ENCODE peak calls at places on chromosomes 5 and 9, in six cellular contexts. One of them, this sample, is unnamed.

GRCh38 chr9:37273595-37273994 is 148.9 kb upstream of the GRHPR start:
- DNase-seq in progenitor cell of endocrine pancreas: no peak
- DNase-seq in neural crest cell: no peak
- DNase-seq in A673: no peak
- DNase-seq in BE2C: no peak
- DNase-seq in stomach: no peak
- DNase-seq in this sample: no peak

GRCh38 chr9:97993000-97993399 is 9.9 kb downstream of the ANP32B start:
- DNase-seq in stomach: no peak
- DNase-seq in progenitor cell of endocrine pancreas: no peak
- DNase-seq in BE2C: no peak
- DNase-seq in neural crest cell: no peak
- DNase-seq in A673: no peak
- DNase-seq in this sample: no peak

GRCh38 chr9:35237303-35237702 is 75.5 kb downstream of the UNC13B start:
- DNase-seq in progenitor cell of endocrine pancreas: no peak
- DNase-seq in neural crest cell: no peak
- DNase-seq in BE2C: no peak
- DNase-seq in stomach: peak; percentile 32
- DNase-seq in A673: no peak
- DNase-seq in this sample: no peak

GRCh38 chr5:84242286-84242685 is 142.4 kb downstream of the EDIL3 start:
- DNase-seq in BE2C: no peak
- DNase-seq in A673: no peak
- DNase-seq in stomach: no peak
- DNase-seq in neural crest cell: no peak
- DNase-seq in progenitor cell of endocrine pancreas: no peak
- DNase-seq in this sample: no peak

GRCh38 chr5:11050596-11051304 is 289.7 kb upstream of the DAP start:
- DNase-seq in A673: no peak
- DNase-seq in BE2C: no peak
- DNase-seq in stomach: no peak
- DNase-seq in progenitor cell of endocrine pancreas: no peak
- DNase-seq in neural crest cell: no peak
- DNase-seq in this sample: no peak

GRCh38 chr5:113246371-113246870 is 188.4 kb downstream of the TSSK1B start:
- DNase-seq in progenitor cell of endocrine pancreas: no peak
- DNase-seq in A673: no peak
- DNase-seq in BE2C: no peak
- DNase-seq in stomach: no peak
- DNase-seq in neural crest cell: no peak
- DNase-seq in this sample: no peak

GRCh38 chr5:106610041-106610440 is 1060.7 kb downstream of the EFNA5 start:
- DNase-seq in neural crest cell: no peak
- DNase-seq in progenitor cell of endocrine pancreas: no peak
- DNase-seq in stomach: no peak
- DNase-seq in BE2C: no peak
- DNase-seq in A673: no peak
- DNase-seq in this sample: no peak

GRCh38 chr5:149387081-149387611 is 8.1 kb upstream of the IL17B start:
- DNase-seq in A673: no peak
- DNase-seq in stomach: no peak
- DNase-seq in progenitor cell of endocrine pancreas: no peak
- DNase-seq in neural crest cell: no peak
- DNase-seq in BE2C: no peak
- DNase-seq in this sample: no peak

GRCh38 chr9:126128494-126129142 is 198.0 kb upstream of the MVB12B start:
- DNase-seq in BE2C: no peak
- DNase-seq in stomach: peak; percentile 11
- DNase-seq in A673: no peak
- DNase-seq in neural crest cell: no peak
- DNase-seq in progenitor cell of endocrine pancreas: no peak
- DNase-seq in this sample: no peak

GRCh38 chr5:151236888-151237287 is 13.0 kb upstream of the CCDC69 start:
- DNase-seq in BE2C: no peak
- DNase-seq in stomach: no peak
- DNase-seq in neural crest cell: no peak
- DNase-seq in progenitor cell of endocrine pancreas: no peak
- DNase-seq in A673: no peak
- DNase-seq in this sample: no peak

GRCh38 chr9:96020822-96021615 is 145.5 kb downstream of the ERCC6L2 start:
- DNase-seq in stomach: no peak
- DNase-seq in BE2C: peak; percentile 30
- DNase-seq in neural crest cell: peak; percentile 23
- DNase-seq in progenitor cell of endocrine pancreas: no peak
- DNase-seq in A673: peak; percentile 41
- DNase-seq in this sample: peak; percentile 74

GRCh38 chr5:34410411-34411139 is 245.6 kb upstream of the RAI14 start:
- DNase-seq in A673: no peak
- DNase-seq in progenitor cell of endocrine pancreas: no peak
- DNase-seq in neural crest cell: no peak
- DNase-seq in stomach: no peak
- DNase-seq in BE2C: no peak
- DNase-seq in this sample: no peak

GRCh38 chr5:1737790-1738405 is 61.7 kb downstream of the MRPL36 start:
- DNase-seq in BE2C: no peak
- DNase-seq in A673: peak; percentile 53
- DNase-seq in stomach: peak; percentile 25
- DNase-seq in progenitor cell of endocrine pancreas: peak; percentile 9
- DNase-seq in neural crest cell: no peak
- DNase-seq in this sample: no peak

GRCh38 chr5:32298056-32298420 is 14.7 kb downstream of the MTMR12 start:
- DNase-seq in BE2C: no peak
- DNase-seq in stomach: no peak
- DNase-seq in progenitor cell of endocrine pancreas: no peak
- DNase-seq in neural crest cell: no peak
- DNase-seq in A673: no peak
- DNase-seq in this sample: no peak

GRCh38 chr9:87646546-87646945 is 79.4 kb upstream of the CTSL start:
- DNase-seq in BE2C: no peak
- DNase-seq in neural crest cell: no peak
- DNase-seq in progenitor cell of endocrine pancreas: no peak
- DNase-seq in A673: no peak
- DNase-seq in stomach: no peak
- DNase-seq in this sample: no peak

GRCh38 chr5:179699640-179700298 is 1.0 kb downstream of the CANX start:
- DNase-seq in progenitor cell of endocrine pancreas: no peak
- DNase-seq in BE2C: peak; percentile 27
- DNase-seq in neural crest cell: no peak
- DNase-seq in stomach: no peak
- DNase-seq in A673: peak; percentile 27
- DNase-seq in this sample: peak; percentile 48

GRCh38 chr5:150078802-150079654 is 7.3 kb downstream of the CSF1R start:
- DNase-seq in progenitor cell of endocrine pancreas: no peak
- DNase-seq in BE2C: no peak
- DNase-seq in A673: no peak
- DNase-seq in neural crest cell: no peak
- DNase-seq in stomach: peak; percentile 13
- DNase-seq in this sample: no peak

GRCh38 chr5:155700333-155700732 is 626.6 kb upstream of the SGCD start:
- DNase-seq in A673: no peak
- DNase-seq in stomach: no peak
- DNase-seq in progenitor cell of endocrine pancreas: no peak
- DNase-seq in BE2C: no peak
- DNase-seq in neural crest cell: no peak
- DNase-seq in this sample: no peak

GRCh38 chr5:168713051-168713450 is 133.9 kb upstream of the PANK3 start:
- DNase-seq in BE2C: no peak
- DNase-seq in A673: no peak
- DNase-seq in stomach: no peak
- DNase-seq in neural crest cell: no peak
- DNase-seq in progenitor cell of endocrine pancreas: no peak
- DNase-seq in this sample: no peak

GRCh38 chr5:101728933-101729332 is 567.2 kb downstream of the SLCO4C1 start:
- DNase-seq in A673: peak; percentile 3
- DNase-seq in BE2C: peak; percentile 6
- DNase-seq in progenitor cell of endocrine pancreas: no peak
- DNase-seq in stomach: no peak
- DNase-seq in neural crest cell: no peak
- DNase-seq in this sample: no peak

GRCh38 chr9:127883959-127884358 is 6.5 kb upstream of the AK1 start:
- DNase-seq in neural crest cell: no peak
- DNase-seq in progenitor cell of endocrine pancreas: no peak
- DNase-seq in BE2C: no peak
- DNase-seq in A673: peak; percentile 49
- DNase-seq in stomach: no peak
- DNase-seq in this sample: no peak

GRCh38 chr5:9820696-9821449 is 190.7 kb upstream of the TAS2R1 start:
- DNase-seq in stomach: no peak
- DNase-seq in BE2C: no peak
- DNase-seq in A673: no peak
- DNase-seq in neural crest cell: no peak
- DNase-seq in progenitor cell of endocrine pancreas: no peak
- DNase-seq in this sample: no peak

GRCh38 chr9:87909310-87910041 is 8.3 kb upstream of the SPATA31C1 start:
- DNase-seq in neural crest cell: no peak
- DNase-seq in stomach: peak; percentile 95
- DNase-seq in BE2C: peak; percentile 84
- DNase-seq in A673: no peak
- DNase-seq in progenitor cell of endocrine pancreas: no peak
- DNase-seq in this sample: no peak

GRCh38 chr5:171667341-171668096 is 118.1 kb upstream of the SMIM23 start:
- DNase-seq in progenitor cell of endocrine pancreas: no peak
- DNase-seq in BE2C: no peak
- DNase-seq in stomach: no peak
- DNase-seq in neural crest cell: no peak
- DNase-seq in A673: no peak
- DNase-seq in this sample: no peak

GRCh38 chr9:95004452-95005275 is 278.2 kb downstream of the AOPEP start:
- DNase-seq in neural crest cell: no peak
- DNase-seq in stomach: peak; percentile 74
- DNase-seq in A673: peak; percentile 59
- DNase-seq in progenitor cell of endocrine pancreas: peak; percentile 51
- DNase-seq in BE2C: peak; percentile 80
- DNase-seq in this sample: peak; percentile 26

GRCh38 chr9:131410051-131410491 is 16.2 kb downstream of the PRRC2B start:
- DNase-seq in stomach: no peak
- DNase-seq in neural crest cell: no peak
- DNase-seq in BE2C: no peak
- DNase-seq in progenitor cell of endocrine pancreas: no peak
- DNase-seq in A673: no peak
- DNase-seq in this sample: no peak
- TF ChIP-seq CTCF in stomach: no peak
- TF ChIP-seq CTCF in neural crest cell: no peak
- TF ChIP-seq CTCF in BE2C: no peak
- TF ChIP-seq CTCF in progenitor cell of endocrine pancreas: no peak
- TF ChIP-seq CTCF in A673: no peak
- TF ChIP-seq CTCF in this sample: no peak

GRCh38 chr5:39058984-39059565 is 15.1 kb downstream of the RICTOR start:
- DNase-seq in BE2C: no peak
- DNase-seq in neural crest cell: no peak
- DNase-seq in A673: no peak
- DNase-seq in stomach: no peak
- DNase-seq in progenitor cell of endocrine pancreas: no peak
- DNase-seq in this sample: no peak

GRCh38 chr5:39062530-39062929 is 11.7 kb downstream of the RICTOR start:
- DNase-seq in stomach: no peak
- DNase-seq in BE2C: no peak
- DNase-seq in progenitor cell of endocrine pancreas: no peak
- DNase-seq in neural crest cell: no peak
- DNase-seq in A673: no peak
- DNase-seq in this sample: no peak

GRCh38 chr5:39064450-39064849 is 9.7 kb downstream of the RICTOR start:
- DNase-seq in A673: no peak
- DNase-seq in BE2C: no peak
- DNase-seq in progenitor cell of endocrine pancreas: no peak
- DNase-seq in stomach: no peak
- DNase-seq in neural crest cell: no peak
- DNase-seq in this sample: no peak

GRCh38 chr5:39063037-39063436 is 11.2 kb downstream of the RICTOR start:
- DNase-seq in A673: no peak
- DNase-seq in BE2C: no peak
- DNase-seq in stomach: no peak
- DNase-seq in progenitor cell of endocrine pancreas: no peak
- DNase-seq in neural crest cell: no peak
- DNase-seq in this sample: no peak

DNA sequence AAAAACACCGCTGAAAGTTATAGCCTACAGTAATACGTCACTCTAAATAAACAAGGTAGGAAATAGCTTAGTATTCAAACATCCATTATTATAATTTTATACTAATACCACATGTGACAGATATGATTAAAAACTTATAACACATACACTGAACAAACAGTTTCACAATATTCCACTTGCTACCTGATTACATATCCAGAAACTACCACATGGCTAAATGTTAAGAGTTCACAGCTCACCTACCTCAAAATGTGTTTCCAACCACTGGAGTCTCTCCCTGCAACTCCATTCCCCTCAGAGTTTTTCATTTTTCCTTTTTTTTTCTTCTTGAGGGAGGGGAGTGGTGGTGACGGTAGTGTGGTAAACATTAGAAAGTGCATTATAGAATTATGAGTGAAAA is 12.1 kb downstream of the RICTOR start:
- DNase-seq in progenitor cell of endocrine pancreas: no peak
- DNase-seq in neural crest cell: no peak
- DNase-seq in BE2C: no peak
- DNase-seq in A673: no peak
- DNase-seq in stomach: no peak
- DNase-seq in this sample: no peak
- TF ChIP-seq CTCF in progenitor cell of endocrine pancreas: no peak
- TF ChIP-seq CTCF in neural crest cell: no peak
- TF ChIP-seq CTCF in BE2C: no peak
- TF ChIP-seq CTCF in A673: no peak
- TF ChIP-seq CTCF in stomach: no peak
- TF ChIP-seq CTCF in this sample: no peak

GRCh38 chr5:165630211-165630866 is 2124.9 kb downstream of the MAT2B start:
- DNase-seq in progenitor cell of endocrine pancreas: peak; percentile 41
- DNase-seq in A673: peak; percentile 59
- DNase-seq in neural crest cell: peak; percentile 60
- DNase-seq in BE2C: peak; percentile 51
- DNase-seq in stomach: peak; percentile 30
- DNase-seq in this sample: no peak
- TF ChIP-seq CTCF in progenitor cell of endocrine pancreas: peak; percentile 84
- TF ChIP-seq CTCF in A673: peak; percentile 75
- TF ChIP-seq CTCF in neural crest cell: peak; percentile 90
- TF ChIP-seq CTCF in BE2C: peak; percentile 86
- TF ChIP-seq CTCF in stomach: peak; percentile 76
- TF ChIP-seq CTCF in this sample: peak; percentile 16

DNA sequence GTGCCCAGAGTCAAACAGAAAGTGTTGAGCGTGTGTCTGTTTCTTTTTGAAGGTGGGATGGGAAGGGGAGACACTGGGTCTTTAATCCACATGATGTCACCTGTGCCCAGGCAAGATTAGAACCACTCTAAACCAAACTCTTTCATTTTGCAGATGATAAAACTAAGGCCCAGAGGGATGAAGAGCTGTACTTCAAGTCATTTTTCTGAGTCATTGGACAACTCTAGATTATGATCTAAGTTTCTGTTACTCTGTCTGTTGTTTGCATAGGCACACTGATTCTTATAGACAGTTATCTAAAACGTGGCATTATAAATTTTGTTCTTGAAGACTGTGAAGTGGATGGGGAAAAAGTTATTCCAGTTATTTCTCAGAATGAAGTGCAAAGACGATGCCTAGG is 48.8 kb downstream of the MAST4 start:
- DNase-seq in A673: no peak
- DNase-seq in progenitor cell of endocrine pancreas: no peak
- DNase-seq in BE2C: no peak
- DNase-seq in stomach: no peak
- DNase-seq in neural crest cell: no peak
- DNase-seq in this sample: no peak
- TF ChIP-seq CTCF in A673: no peak
- TF ChIP-seq CTCF in progenitor cell of endocrine pancreas: no peak
- TF ChIP-seq CTCF in BE2C: no peak
- TF ChIP-seq CTCF in stomach: no peak
- TF ChIP-seq CTCF in neural crest cell: no peak
- TF ChIP-seq CTCF in this sample: no peak

GRCh38 chr5:75438722-75439121 is 72.7 kb downstream of the CERT1 start:
- DNase-seq in BE2C: no peak
- DNase-seq in neural crest cell: no peak
- DNase-seq in A673: no peak
- DNase-seq in stomach: no peak
- DNase-seq in progenitor cell of endocrine pancreas: no peak
- DNase-seq in this sample: no peak
- TF ChIP-seq CTCF in BE2C: no peak
- TF ChIP-seq CTCF in neural crest cell: no peak
- TF ChIP-seq CTCF in A673: no peak
- TF ChIP-seq CTCF in stomach: no peak
- TF ChIP-seq CTCF in progenitor cell of endocrine pancreas: no peak
- TF ChIP-seq CTCF in this sample: no peak

This sample was measured in natural killer cell.